ENCODE peak calls at places on chromosomes 12 and 14, in six cellular contexts. U, C, F, G, J and A are unnamed samples.

GRCh38 chr12:106358410-106359241 is 1.1 kb downstream of the POLR3B start:
- DNase-seq in C (no peak), F (no peak), J (no peak), U (no peak), G (peak), A (peak)

GRCh38 chr14:78086342-78086741 is 83.8 kb upstream of the NRXN3 start:
- DNase-seq in C (no peak), U (no peak), F (no peak), G (no peak), J (no peak), A (no peak)

GRCh38 chr12:28536088-28536487 is 345.8 kb downstream of the CCDC91 start:
- DNase-seq in U (no peak), C (no peak), G (no peak), F (peak), J (no peak), A (no peak)

GRCh38 chr12:3197131-3197818 is 120.1 kb downstream of the TSPAN9 start:
- DNase-seq in U (no peak), F (no peak), J (no peak), C (no peak), G (peak), A (no peak)

GRCh38 chr14:28542040-28542439 is 224.5 kb upstream of the FOXG1 start:
- DNase-seq in U (no peak), J (no peak), F (no peak), G (no peak), C (no peak), A (no peak)

GRCh38 chr14:38039526-38039925 is 168.2 kb upstream of the SSTR1 start:
- DNase-seq in C (no peak), F (no peak), J (no peak), U (no peak), G (no peak), A (no peak)

GRCh38 chr12:65603428-65604351 is 220.6 kb upstream of the HMGA2 start:
- DNase-seq in F (peak), J (peak), G (no peak), U (no peak), C (peak), A (peak)

GRCh38 chr14:35402323-35403084 is 2.0 kb downstream of the NFKBIA start:
- DNase-seq in F (no peak), U (no peak), J (no peak), C (peak), G (no peak), A (no peak)

GRCh38 chr12:78914859-78915331 is 50.3 kb downstream of the SYT1 start:
- DNase-seq in G (no peak), U (peak), F (no peak), J (no peak), C (no peak), A (no peak)

GRCh38 chr12:116959845-116960514 is 49.2 kb downstream of the FBXW8 start:
- DNase-seq in J (no peak), C (no peak), G (no peak), F (no peak), U (peak), A (no peak)

GRCh38 chr14:35818346-35819115 is 7.6 kb upstream of the BRMS1L start:
- DNase-seq in U (no peak), G (peak), F (no peak), J (no peak), C (peak), A (no peak)

GRCh38 chr12:105444809-105445102 is 114.3 kb downstream of the C12orf75 start:
- DNase-seq in U (no peak), J (no peak), G (no peak), C (no peak), F (no peak), A (no peak)

GRCh38 chr14:75188520-75189267 is 12.3 kb upstream of the TMED10 start:
- DNase-seq in J (no peak), F (no peak), G (no peak), C (peak), U (peak), A (peak)

GRCh38 chr14:43438056-43438455 is 1069.0 kb downstream of the FSCB start:
- DNase-seq in F (no peak), C (no peak), U (peak), J (no peak), G (no peak), A (no peak)

GRCh38 chr12:104866286-104866685 is 91.8 kb downstream of the SLC41A2 start:
- DNase-seq in F (no peak), U (no peak), G (no peak), C (no peak), J (no peak), A (no peak)

GRCh38 chr14:71492346-71492745 is 439.9 kb upstream of the RGS6 start:
- DNase-seq in C (no peak), U (no peak), G (no peak), J (no peak), F (peak), A (no peak)

GRCh38 chr14:71499018-71499417 is 433.2 kb upstream of the RGS6 start:
- DNase-seq in F (no peak), G (no peak), J (no peak), C (no peak), U (no peak), A (no peak)

GRCh38 chr14:71491925-71492324 is 440.3 kb upstream of the RGS6 start:
- DNase-seq in F (no peak), U (no peak), C (no peak), G (peak), J (no peak), A (no peak)

GRCh38 chr14:71498151-71498734 is 434.0 kb upstream of the RGS6 start:
- DNase-seq in C (no peak), G (no peak), F (peak), U (no peak), J (no peak), A (no peak)

DNA sequence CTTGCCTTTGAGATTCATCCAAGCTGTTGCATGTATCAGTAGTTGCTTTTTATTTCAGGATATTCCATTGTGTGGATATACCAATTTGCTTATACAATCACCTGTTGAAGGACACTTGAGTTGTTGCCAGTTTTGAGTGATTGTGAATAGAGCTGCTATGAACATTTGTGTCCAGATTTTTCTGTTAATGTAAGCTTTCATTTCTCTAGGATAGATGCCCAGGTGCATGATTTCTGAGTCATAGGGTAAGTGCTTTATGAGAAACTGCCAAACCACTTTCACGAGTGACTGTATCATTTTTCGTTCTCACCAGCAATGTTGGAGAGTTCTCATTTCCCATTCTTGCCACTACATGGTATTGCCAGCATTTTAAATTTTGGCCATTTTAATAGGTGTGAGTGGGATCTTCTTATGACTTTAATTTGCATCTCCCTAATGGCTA is 434.6 kb upstream of the RGS6 start:
- DNase-seq in F (peak), U (peak), J (no peak), G (no peak), C (no peak), A (no peak)
- H3K27ac ChIP-seq in F (no peak), U (no peak), J (no peak), G (no peak), C (no peak), A (no peak)

DNA sequence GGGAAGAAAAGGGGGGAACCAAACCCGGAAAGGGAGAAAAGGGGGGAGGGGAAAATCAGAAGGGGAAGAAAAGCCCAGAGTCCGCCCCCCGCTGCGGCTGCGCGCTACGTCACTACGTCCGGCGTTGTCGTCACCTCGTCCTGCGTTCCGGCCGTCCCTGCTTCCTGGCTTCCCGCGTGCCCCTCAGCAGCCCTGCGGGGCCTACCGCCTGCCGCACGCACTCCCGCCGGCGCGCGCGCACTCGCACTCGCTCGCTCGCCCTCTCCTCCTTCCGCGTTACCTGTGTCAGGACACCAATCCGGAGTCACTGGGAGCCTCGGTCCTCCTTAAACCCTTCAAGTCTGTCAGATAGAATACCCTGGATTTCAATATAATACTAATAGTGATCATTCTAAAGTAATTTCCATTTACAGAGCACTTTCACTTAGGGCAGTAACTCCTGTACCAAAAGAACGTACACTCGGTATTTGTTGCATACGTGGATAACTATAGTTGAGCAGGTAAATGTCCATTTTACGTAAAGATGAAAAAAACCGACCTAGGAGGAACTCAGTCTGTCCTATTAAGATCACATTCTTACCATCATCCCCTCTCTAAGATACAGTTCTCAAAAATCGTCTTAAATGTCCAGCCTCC is at the start of gene R3HDM2:
- DNase-seq in F (peak), G (peak), U (peak), J (peak), C (peak), A (peak)
- TF ChIP-seq CTCF in F (no peak), G (peak), U (no peak), J (no peak), C (no peak), A (no peak)

GRCh38 chr12:10672231-10672868 is 1.5 kb downstream of the STYK1 start:
- DNase-seq in U (no peak), J (no peak), G (no peak), C (no peak), F (no peak), A (no peak)
- H3K4me3 ChIP-seq in U (no peak), J (no peak), G (no peak), C (no peak), F (no peak), A (no peak)

DNA sequence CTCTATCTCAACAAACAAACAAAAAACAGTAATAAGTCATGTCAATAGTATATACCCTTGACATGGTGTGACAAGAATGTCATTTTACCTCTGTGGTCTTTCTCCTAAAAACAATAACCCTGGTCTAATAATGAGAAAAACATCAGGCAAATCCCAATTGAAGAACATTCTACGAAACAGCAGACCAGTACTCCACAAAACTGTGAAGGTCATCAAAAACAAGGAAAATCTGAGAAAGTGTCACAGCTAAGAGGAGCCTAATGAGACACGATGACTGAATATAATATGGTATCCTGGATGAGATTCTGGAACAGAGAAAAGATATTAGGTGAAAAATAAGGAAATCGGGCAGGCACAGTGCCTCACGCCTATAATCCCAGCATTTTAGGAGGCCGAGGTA is 5.6 kb upstream of the COCH start:
- DNase-seq in G (no peak), F (no peak), C (no peak), J (no peak), U (no peak), A (no peak)
- H3K27ac ChIP-seq in G (no peak), F (no peak), C (no peak), J (no peak), U (no peak), A (no peak)

DNA sequence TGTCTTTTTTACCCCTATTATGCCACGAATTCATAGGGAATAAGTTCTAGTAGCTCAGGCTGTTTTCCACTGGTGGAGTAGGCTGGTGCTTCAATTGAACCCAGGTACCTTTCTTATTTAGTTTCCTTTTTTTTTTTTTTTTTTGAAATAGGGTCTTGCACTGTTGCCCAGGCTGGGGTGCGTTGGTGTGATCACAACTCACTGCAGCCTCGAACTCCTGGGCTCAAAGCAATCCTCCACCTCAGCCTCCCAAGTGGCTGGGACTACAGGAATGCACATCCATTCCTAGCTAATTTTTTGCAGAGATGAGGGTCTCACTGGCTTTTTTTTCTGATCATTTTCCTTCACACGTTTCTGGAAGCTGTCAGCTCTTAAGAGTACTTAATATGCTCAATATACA is 2.7 kb downstream of the CREBL2 start:
- DNase-seq in C (no peak), F (no peak), G (no peak), U (no peak), J (no peak), A (no peak)
- TF ChIP-seq CTCF in C (no peak), F (no peak), G (no peak), U (no peak), J (no peak), A (no peak)

GRCh38 chr12:59484575-59484974 is 111.3 kb upstream of the SLC16A7 start:
- DNase-seq in J (no peak), F (no peak), U (peak), G (no peak), C (no peak), A (no peak)

GRCh38 chr12:59491877-59492276 is 104.0 kb upstream of the SLC16A7 start:
- DNase-seq in C (no peak), G (no peak), F (no peak), U (no peak), J (no peak), A (no peak)

DNA sequence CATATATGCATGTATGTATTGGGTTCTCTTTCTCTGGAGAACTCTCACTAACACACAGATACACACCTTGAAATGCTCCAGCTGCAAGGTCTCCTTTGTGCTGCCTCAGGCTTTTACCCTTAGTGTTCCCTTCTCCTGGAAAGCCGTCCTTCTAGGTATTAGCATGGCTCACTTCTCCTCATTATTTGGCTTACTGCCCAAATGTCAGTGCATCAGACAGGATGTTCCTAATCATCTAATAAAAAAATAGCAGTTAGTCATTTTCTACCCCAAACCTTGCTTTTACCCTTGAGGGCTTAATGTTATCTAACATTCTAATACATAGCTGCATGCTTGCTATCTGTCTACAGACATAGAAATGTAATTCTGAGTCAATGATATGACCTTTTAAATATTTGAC is 109.0 kb upstream of the SLC16A7 start:
- DNase-seq in G (no peak), J (no peak), U (no peak), F (no peak), C (no peak), A (no peak)
- H3K4me3 ChIP-seq in G (no peak), J (no peak), U (no peak), F (no peak), C (no peak), A (no peak)

DNA sequence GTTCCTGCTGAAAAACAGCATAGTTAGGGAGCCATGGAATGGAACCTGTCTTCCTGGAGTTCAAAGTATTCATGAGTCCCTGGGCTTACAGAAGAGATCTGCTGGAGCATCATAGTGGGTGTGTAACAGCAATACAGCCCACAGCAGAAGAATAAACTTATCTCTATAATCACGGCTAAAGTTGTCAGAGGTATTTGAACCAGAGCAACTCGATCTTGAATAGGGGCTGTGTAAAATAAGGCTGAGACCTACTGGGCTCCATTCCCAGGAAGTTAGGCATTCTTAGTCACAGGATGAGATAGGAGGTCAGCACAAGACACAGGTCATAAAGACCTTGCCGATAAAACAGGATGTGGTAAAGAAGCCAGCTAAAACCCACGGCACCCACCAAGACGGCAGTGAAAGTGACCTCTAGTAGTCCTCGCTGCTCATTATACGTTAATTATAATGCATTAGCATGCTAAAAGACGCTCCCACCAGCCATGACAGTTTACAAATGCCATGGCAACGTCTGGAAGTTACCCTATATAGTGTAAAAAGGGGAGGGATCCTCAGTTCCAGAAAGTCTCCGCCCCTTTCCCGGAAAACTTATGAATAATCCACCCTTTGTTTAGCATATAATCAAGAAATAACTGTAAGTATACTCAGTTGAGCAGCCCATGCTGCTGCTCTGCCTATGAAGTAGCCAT is 223.4 kb downstream of the PCNX1 start:
- DNase-seq in F (peak), U (no peak), J (no peak), G (no peak), C (no peak), A (no peak)
- H3K27ac ChIP-seq in F (peak), U (no peak), J (no peak), G (no peak), C (peak), A (no peak)

DNA sequence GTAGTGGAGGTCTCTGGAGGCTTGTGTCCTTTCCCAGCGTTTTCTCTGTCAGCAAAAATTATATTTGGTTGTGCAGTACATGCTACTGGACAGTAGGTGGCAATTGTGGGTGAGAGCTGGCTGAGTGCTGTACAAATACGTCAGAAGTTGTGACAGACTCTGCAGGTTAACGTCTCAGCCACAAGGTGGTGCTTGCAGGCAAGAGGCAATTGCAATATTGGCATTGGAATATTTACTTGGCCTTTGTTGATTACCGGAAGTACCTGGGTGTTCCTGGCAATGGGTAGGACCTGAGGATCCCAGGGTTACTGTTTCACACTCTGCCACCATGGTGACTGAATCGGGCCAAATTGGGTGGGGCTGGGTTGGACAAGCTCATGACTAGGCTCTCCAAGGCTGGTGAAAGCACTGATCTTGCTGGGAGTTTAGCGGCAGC is 333.9 kb upstream of the LMO3 start:
- DNase-seq in C (no peak), F (no peak), J (no peak), U (peak), G (peak), A (peak)
- TF ChIP-seq CTCF in C (peak), F (no peak), J (no peak), U (peak), G (peak), A (peak)